ENCODE peak calls at places on chromosomes 13 and 19, in eight cellular contexts. E is GM12892, T is gastrocnemius medialis, H is adrenal gland, U is A549, B is K562, R is Peyer's patch, I is H1. A is an unnamed sample.
A peak's percentile ranks its signal among the peaks of the same experiment; 100 is the strongest.

GRCh38 chr19:35138305-35138799 is 272 bp upstream of the FXYD1 start:
- DNase-seq in I (no peak), R (no peak), T (peak; percentile 82), E (no peak), B (no peak), H (no peak), U (no peak), A (no peak)

GRCh38 chr19:4816388-4817165 is 14.9 kb downstream of the TICAM1 start:
- DNase-seq in U (no peak), E (no peak), I (no peak), H (no peak), T (peak; percentile 88), B (no peak), R (no peak), A (no peak)

GRCh38 chr19:40305403-40305802 is 20.3 kb upstream of the AKT2 start:
- DNase-seq in R (peak; percentile 88), B (peak; percentile 92), T (peak; percentile 64), H (peak; percentile 84), E (peak; percentile 73), U (peak; percentile 96), I (peak; percentile 66), A (peak; percentile 84)

GRCh38 chr19:10508707-10509106 is 5.6 kb upstream of the KEAP1 start:
- DNase-seq in H (no peak), E (no peak), T (no peak), R (no peak), I (no peak), B (no peak), U (no peak), A (no peak)

GRCh38 chr13:31909889-31910551 is 121.6 kb upstream of the FRY start:
- DNase-seq in H (peak; percentile 49), R (peak; percentile 81), U (peak; percentile 47), B (peak; percentile 58), I (no peak), T (no peak), E (no peak), A (peak; percentile 4)

GRCh38 chr13:74210693-74211393 is 76.6 kb upstream of the KLF12 start:
- DNase-seq in T (peak; percentile 24), I (no peak), B (no peak), R (no peak), E (no peak), U (peak; percentile 15), H (peak; percentile 22), A (peak; percentile 23)

GRCh38 chr13:103187621-103188020 is 121.4 kb upstream of the SLC10A2 start:
- DNase-seq in R (no peak), I (no peak), E (no peak), B (no peak), T (no peak), U (no peak), H (peak; percentile 8), A (no peak)

GRCh38 chr19:418761-419632 is 10.1 kb upstream of the C2CD4C start:
- DNase-seq in B (no peak), H (peak; percentile 27), I (peak; percentile 46), T (no peak), E (no peak), U (no peak), R (no peak), A (no peak)

GRCh38 chr19:3176715-3177501 is 1.7 kb upstream of the S1PR4 start:
- DNase-seq in E (no peak), H (no peak), T (no peak), R (peak; percentile 68), U (peak; percentile 83), B (peak; percentile 84), I (no peak), A (peak; percentile 100)

GRCh38 chr13:38905081-38905480 is 85.5 kb downstream of the STOML3 start:
- DNase-seq in I (no peak), T (no peak), H (no peak), E (no peak), U (no peak), R (no peak), B (no peak), A (no peak)

GRCh38 chr13:113876341-113877148 is 12.7 kb upstream of the GAS6 start:
- DNase-seq in E (no peak), R (no peak), U (no peak), H (no peak), T (no peak), B (no peak), I (no peak), A (no peak)

DNA sequence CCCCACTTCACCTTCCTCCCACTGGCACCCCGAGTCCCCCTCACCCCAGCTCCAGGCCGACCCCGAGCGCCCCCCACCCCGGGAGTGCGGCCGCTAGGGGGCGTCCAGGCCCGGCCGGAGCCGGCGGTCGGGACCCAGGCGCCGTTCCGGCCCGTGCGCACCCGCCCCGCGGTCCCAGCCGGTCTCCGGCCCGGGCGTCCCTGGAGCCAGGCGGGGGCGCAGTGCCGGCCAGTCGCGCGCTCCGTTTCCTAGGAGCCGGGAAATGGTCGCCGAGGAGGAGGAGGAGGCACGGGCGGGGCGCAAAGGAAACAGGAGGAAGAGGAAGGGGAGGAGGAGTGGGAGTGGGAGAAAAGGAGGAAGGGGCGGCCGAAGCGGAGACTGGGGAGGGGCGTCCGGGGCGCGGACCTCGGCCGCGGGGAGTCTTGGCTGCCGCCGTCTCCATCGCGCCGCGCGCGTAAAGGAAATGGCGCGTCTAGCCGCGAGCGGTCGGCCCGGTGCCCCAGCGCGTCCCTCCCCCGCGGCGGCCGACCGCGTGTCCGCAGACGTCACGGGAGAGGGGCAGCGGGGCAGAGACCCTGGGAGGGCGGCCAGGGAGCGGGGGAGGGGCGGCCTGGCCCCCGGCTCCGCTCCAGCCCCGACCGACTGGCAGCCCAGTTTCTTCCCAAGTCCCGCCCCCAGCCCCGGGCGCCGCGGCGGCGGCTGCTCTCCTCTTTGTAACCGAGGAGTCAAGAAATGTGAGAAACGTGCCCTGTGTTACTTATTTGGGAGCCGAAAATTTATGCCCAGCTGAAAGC is 1.1 kb upstream of the KCTD15 start:
- DNase-seq in T (no peak), H (peak; percentile 52), E (peak; percentile 61), U (peak; percentile 96), R (peak; percentile 81), B (peak; percentile 86), I (peak; percentile 90), A (peak; percentile 86)
- TF ChIP-seq POLR2A in T (peak; percentile 63), H (no peak), E (no peak), U (peak; percentile 85), R (no peak), B (peak; percentile 77), I (peak; percentile 61), A (no peak)

GRCh38 chr19:58395220-58395978 is at the start of gene RNF225:
- DNase-seq in T (no peak), U (peak; percentile 49), H (no peak), I (peak; percentile 83), B (no peak), E (no peak), R (no peak), A (no peak)
- TF ChIP-seq POLR2A in T (no peak), U (no peak), H (no peak), I (peak; percentile 24), B (peak; percentile 83), E (peak; percentile 77), R (no peak), A (no peak)

DNA sequence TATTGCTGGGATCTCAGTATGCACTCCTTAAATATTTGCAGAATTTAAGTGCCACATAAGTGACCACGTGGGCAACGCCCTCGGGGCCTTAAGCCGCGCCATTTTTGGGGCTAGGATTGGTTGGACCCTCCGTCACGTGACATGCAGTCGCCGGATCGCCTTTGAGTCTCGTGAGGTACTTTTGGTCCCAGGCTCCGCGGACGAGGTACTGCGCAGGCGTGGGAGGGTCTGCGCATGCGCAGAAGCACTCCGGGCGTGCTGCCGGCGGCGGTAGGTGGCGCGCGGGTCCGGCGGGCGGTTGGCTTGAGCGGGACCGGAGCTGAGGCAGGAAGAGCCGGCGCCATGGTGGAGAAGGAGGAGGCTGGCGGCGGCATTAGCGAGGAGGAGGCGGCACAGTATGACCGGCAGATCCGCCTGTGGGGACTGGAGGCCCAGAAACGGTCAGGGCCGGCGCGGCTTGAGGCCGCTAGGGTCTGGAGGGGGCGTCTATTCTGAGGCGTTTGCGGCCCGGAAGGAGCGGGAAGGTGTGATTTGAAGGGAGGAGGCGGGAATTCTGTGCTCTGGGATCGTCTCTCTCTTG is at the start of gene SAE1:
- DNase-seq in E (peak; percentile 97), I (peak; percentile 98), T (peak; percentile 95), H (peak; percentile 96), B (peak; percentile 99), U (peak; percentile 100), R (peak; percentile 96), A (peak; percentile 84)
- TF ChIP-seq POLR2A in E (peak; percentile 86), I (peak; percentile 78), T (peak; percentile 65), H (peak; percentile 84), B (peak; percentile 94), U (peak; percentile 90), R (peak; percentile 79), A (peak; percentile 82)

DNA sequence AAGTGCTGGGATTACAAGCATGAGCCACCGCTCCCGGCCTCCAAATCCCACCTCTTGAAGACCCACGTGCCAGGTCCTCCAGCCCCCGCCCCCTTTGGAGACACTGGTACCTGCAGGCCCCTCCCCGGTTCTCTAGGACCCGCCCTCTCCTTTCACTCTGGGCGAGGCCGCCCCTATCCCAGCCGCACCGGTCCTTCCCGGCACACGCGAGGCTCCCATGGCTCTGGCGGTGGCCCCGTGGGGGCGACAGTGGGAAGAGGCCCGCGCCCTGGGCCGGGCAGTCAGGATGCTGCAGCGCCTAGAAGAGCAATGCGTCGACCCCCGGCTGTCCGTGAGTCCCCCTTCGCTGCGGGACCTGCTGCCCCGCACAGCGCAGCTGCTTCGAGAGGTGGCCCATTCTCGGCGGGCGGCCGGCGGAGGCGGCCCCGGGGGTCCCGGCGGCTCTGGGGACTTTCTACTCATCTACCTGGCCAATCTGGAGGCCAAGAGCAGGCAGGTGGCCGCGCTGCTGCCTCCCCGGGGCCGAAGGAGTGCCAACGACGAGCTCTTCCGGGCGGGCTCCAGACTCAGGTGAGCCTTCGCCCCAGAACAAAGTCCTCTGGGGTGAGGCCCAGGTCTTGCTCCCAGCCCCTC is at the start of gene CBLC:
- DNase-seq in R (peak; percentile 92), E (no peak), I (peak; percentile 92), T (no peak), H (no peak), U (peak; percentile 60), B (peak; percentile 30), A (no peak)
- TF ChIP-seq POLR2A in R (peak; percentile 97), E (no peak), I (no peak), T (no peak), H (no peak), U (no peak), B (no peak), A (no peak)

GRCh38 chr13:110561335-110562033 is at the start of gene RAB20:
- DNase-seq in U (peak; percentile 50), I (peak; percentile 83), H (peak; percentile 94), B (peak; percentile 78), E (peak; percentile 66), T (peak; percentile 75), R (peak; percentile 95), A (peak; percentile 92)
- TF ChIP-seq POLR2A in U (no peak), I (no peak), H (peak; percentile 87), B (peak; percentile 34), E (peak; percentile 51), T (peak; percentile 66), R (peak; percentile 87), A (peak; percentile 7)